ENCODE peak calls at places on chromosomes 3 and 15, in nine cellular contexts. F, C, I, P, U, X, G, N and B are unnamed samples.

GRCh38 chr3:65020780-65021179 is 333.0 kb upstream of the ADAMTS9 start:
- DNase-seq in F (no peak), C (no peak), I (no peak), P (no peak), U (no peak), X (no peak), G (no peak), N (no peak), B (no peak)

GRCh38 chr15:40286061-40286532 is 3.2 kb upstream of the ANKRD63 start:
- DNase-seq in F (no peak), C (no peak), I (peak; percentile 14), P (no peak), U (no peak), X (no peak), G (no peak), N (no peak), B (no peak)

GRCh38 chr3:16477501-16477900 is 36.0 kb downstream of the RFTN1 start:
- DNase-seq in F (no peak), C (no peak), I (no peak), P (no peak), U (no peak), X (no peak), G (no peak), N (no peak), B (no peak)

GRCh38 chr3:131008326-131008725 is 18.3 kb downstream of the ASTE1 start:
- DNase-seq in F (no peak), C (no peak), I (no peak), P (no peak), U (no peak), X (no peak), G (no peak), N (no peak), B (no peak)

GRCh38 chr15:77582763-77583162 is 49.9 kb downstream of the LINGO1 start:
- DNase-seq in F (no peak), C (no peak), I (no peak), P (no peak), U (no peak), X (no peak), G (no peak), N (no peak), B (peak; percentile 45)

GRCh38 chr15:58932791-58933310 is 628 bp downstream of the SLTM start:
- DNase-seq in F (no peak), C (no peak), I (peak; percentile 64), P (no peak), U (peak; percentile 55), X (no peak), G (no peak), N (peak; percentile 71), B (no peak)

GRCh38 chr3:170768334-170768801 is 101.6 kb downstream of the RPL22L1 start:
- DNase-seq in F (no peak), C (no peak), I (no peak), P (no peak), U (no peak), X (no peak), G (no peak), N (no peak), B (no peak)

GRCh38 chr3:106809633-106810460 is 567.4 kb upstream of the CCDC54 start:
- DNase-seq in F (no peak), C (no peak), I (no peak), P (no peak), U (no peak), X (peak; percentile 2), G (no peak), N (no peak), B (no peak)

GRCh38 chr15:60017538-60018199 is 13.6 kb downstream of the FOXB1 start:
- DNase-seq in F (no peak), C (no peak), I (no peak), P (no peak), U (no peak), X (no peak), G (no peak), N (peak; percentile 36), B (no peak)

GRCh38 chr15:98658831-98659699 is 10.7 kb downstream of the IGF1R start:
- DNase-seq in F (no peak), C (no peak), I (peak; percentile 79), P (no peak), U (peak; percentile 62), X (peak; percentile 54), G (peak; percentile 54), N (peak; percentile 78), B (no peak)

GRCh38 chr3:125434582-125435011 is 59.5 kb upstream of the ZNF148 start:
- DNase-seq in F (no peak), C (no peak), I (no peak), P (no peak), U (no peak), X (no peak), G (no peak), N (no peak), B (no peak)

GRCh38 chr15:69593981-69594966 is 141.7 kb downstream of the RPLP1 start:
- DNase-seq in F (no peak), C (no peak), I (peak; percentile 72), P (no peak), U (peak; percentile 40), X (peak; percentile 98), G (peak; percentile 95), N (peak; percentile 100), B (peak; percentile 73)

GRCh38 chr15:91988071-91988470 is 134.6 kb downstream of the SLCO3A1 start:
- DNase-seq in F (no peak), C (no peak), I (no peak), P (no peak), U (no peak), X (no peak), G (no peak), N (no peak), B (no peak)

GRCh38 chr3:56254261-56254660 is 214.0 kb downstream of the ERC2 start:
- DNase-seq in F (no peak), C (no peak), I (no peak), P (no peak), U (no peak), X (no peak), G (no peak), N (no peak), B (no peak)

GRCh38 chr15:85603160-85603559 is 191.6 kb downstream of the KLHL25 start:
- DNase-seq in F (no peak), C (no peak), I (no peak), P (no peak), U (no peak), X (no peak), G (no peak), N (no peak), B (no peak)

GRCh38 chr3:186152361-186152798 is 43.5 kb upstream of the ETV5 start:
- DNase-seq in F (no peak), C (no peak), I (no peak), P (no peak), U (no peak), X (no peak), G (no peak), N (no peak), B (no peak)

GRCh38 chr3:151015762-151016161 is 43.2 kb upstream of the CLRN1 start:
- DNase-seq in F (no peak), C (no peak), I (no peak), P (no peak), U (no peak), X (peak; percentile 2), G (no peak), N (no peak), B (no peak)